ENCODE peak calls at places on chromosomes 16 and 17, in ten cellular contexts. I, S, T, Y, G, A, L, Q, V and U are unnamed samples.

GRCh38 chr17:17015221-17015620 is 27.0 kb upstream of the MPRIP start:
- DNase-seq in I (no peak), S (no peak), T (no peak), Y (no peak), G (no peak), A (no peak), L (peak; percentile 38), Q (no peak), V (no peak), U (no peak)

GRCh38 chr16:49697631-49698030 is 158.3 kb downstream of the ZNF423 start:
- DNase-seq in I (no peak), S (no peak), T (no peak), Y (no peak), G (no peak), A (no peak), L (no peak), Q (no peak), V (no peak), U (no peak)

GRCh38 chr17:4678448-4679026 is 25.4 kb downstream of the PELP1 start:
- DNase-seq in I (no peak), S (peak; percentile 27), T (no peak), Y (peak; percentile 82), G (no peak), A (peak; percentile 98), L (no peak), Q (no peak), V (peak; percentile 96), U (no peak)

GRCh38 chr17:66347661-66348604 is 45.5 kb downstream of the PRKCA start:
- DNase-seq in I (no peak), S (no peak), T (no peak), Y (peak; percentile 35), G (no peak), A (peak; percentile 68), L (no peak), Q (no peak), V (peak; percentile 57), U (no peak)

GRCh38 chr16:83774066-83774465 is 33.7 kb upstream of the HSBP1 start:
- DNase-seq in I (no peak), S (no peak), T (no peak), Y (no peak), G (no peak), A (no peak), L (no peak), Q (no peak), V (no peak), U (no peak)

GRCh38 chr17:56715613-56716357 is 117.9 kb downstream of the C17orf67 start:
- DNase-seq in I (peak; percentile 65), S (peak; percentile 73), T (peak; percentile 74), Y (peak; percentile 68), G (peak; percentile 82), A (peak; percentile 81), L (peak; percentile 84), Q (peak; percentile 84), V (peak; percentile 55), U (peak; percentile 34)

GRCh38 chr16:54160939-54161897 is 125.4 kb downstream of the IRX3 start:
- DNase-seq in I (no peak), S (no peak), T (peak; percentile 32), Y (no peak), G (no peak), A (no peak), L (no peak), Q (no peak), V (no peak), U (no peak)

GRCh38 chr16:59684911-59685310 is 950.8 kb upstream of the GOT2 start:
- DNase-seq in I (no peak), S (no peak), T (no peak), Y (no peak), G (no peak), A (peak; percentile 28), L (no peak), Q (no peak), V (no peak), U (no peak)

GRCh38 chr16:49150341-49150740 is 131.3 kb downstream of the CBLN1 start:
- DNase-seq in I (no peak), S (no peak), T (no peak), Y (no peak), G (no peak), A (no peak), L (no peak), Q (peak; percentile 98), V (no peak), U (no peak)

GRCh38 chr17:45225051-45225700 is 3.5 kb downstream of the FMNL1 start:
- DNase-seq in I (no peak), S (no peak), T (peak; percentile 79), Y (peak; percentile 61), G (no peak), A (peak; percentile 28), L (no peak), Q (peak; percentile 27), V (peak; percentile 77), U (no peak)

GRCh38 chr16:50282010-50282538 is 15.7 kb downstream of the ADCY7 start:
- DNase-seq in I (peak; percentile 39), S (no peak), T (peak; percentile 69), Y (peak; percentile 52), G (peak; percentile 69), A (no peak), L (no peak), Q (peak; percentile 93), V (no peak), U (peak; percentile 82)

GRCh38 chr17:21166599-21167265 is 40.0 kb downstream of the DHRS7B start:
- DNase-seq in I (no peak), S (no peak), T (no peak), Y (no peak), G (no peak), A (no peak), L (no peak), Q (no peak), V (no peak), U (no peak)

GRCh38 chr16:68291227-68291626 is 19.5 kb downstream of the SLC7A6OS start:
- DNase-seq in I (no peak), S (no peak), T (no peak), Y (no peak), G (no peak), A (no peak), L (no peak), Q (no peak), V (no peak), U (no peak)